ENCODE peak calls at places on chromosomes 16 and 17, in seven cellular contexts. One of them, this sample, is unnamed.

GRCh38 chr17:81803728-81804558 is at the start of gene GCGR:
- DNase-seq in tibial nerve: no peak
- DNase-seq in fibroblast of pulmonary artery: no peak
- DNase-seq in dermis microvascular lymphatic vessel endothelial cell: no peak
- DNase-seq in AG04450: no peak
- DNase-seq in GM13977: no peak
- DNase-seq in Calu3: no peak
- DNase-seq in this sample: no peak

GRCh38 chr16:72561-73537 is at the start of gene RHBDF1:
- DNase-seq in tibial nerve: no peak
- DNase-seq in fibroblast of pulmonary artery: peak
- DNase-seq in dermis microvascular lymphatic vessel endothelial cell: peak
- DNase-seq in AG04450: no peak
- DNase-seq in GM13977: no peak
- DNase-seq in Calu3: peak
- DNase-seq in this sample: no peak

GRCh38 chr17:32127156-32127897 is 15.0 kb upstream of the RHOT1 start:
- DNase-seq in tibial nerve: peak
- DNase-seq in fibroblast of pulmonary artery: peak
- DNase-seq in dermis microvascular lymphatic vessel endothelial cell: peak
- DNase-seq in AG04450: peak
- DNase-seq in GM13977: peak
- DNase-seq in Calu3: peak
- DNase-seq in this sample: peak

GRCh38 chr17:11739848-11740247 is 141.6 kb downstream of the DNAH9 start:
- DNase-seq in tibial nerve: no peak
- DNase-seq in fibroblast of pulmonary artery: no peak
- DNase-seq in dermis microvascular lymphatic vessel endothelial cell: no peak
- DNase-seq in AG04450: no peak
- DNase-seq in GM13977: no peak
- DNase-seq in Calu3: no peak
- DNase-seq in this sample: no peak

GRCh38 chr17:6997171-6997570 is 1.3 kb downstream of the ALOX12 start:
- DNase-seq in tibial nerve: no peak
- DNase-seq in fibroblast of pulmonary artery: no peak
- DNase-seq in dermis microvascular lymphatic vessel endothelial cell: no peak
- DNase-seq in AG04450: no peak
- DNase-seq in GM13977: no peak
- DNase-seq in Calu3: no peak
- DNase-seq in this sample: no peak

GRCh38 chr16:85107083-85107482 is 5.2 kb downstream of the CIBAR2 start:
- DNase-seq in tibial nerve: no peak
- DNase-seq in fibroblast of pulmonary artery: no peak
- DNase-seq in dermis microvascular lymphatic vessel endothelial cell: no peak
- DNase-seq in AG04450: no peak
- DNase-seq in GM13977: no peak
- DNase-seq in Calu3: no peak
- DNase-seq in this sample: no peak

GRCh38 chr17:62671553-62671952 is 44.1 kb downstream of the MRC2 start:
- DNase-seq in tibial nerve: no peak
- DNase-seq in fibroblast of pulmonary artery: no peak
- DNase-seq in dermis microvascular lymphatic vessel endothelial cell: peak
- DNase-seq in AG04450: no peak
- DNase-seq in GM13977: no peak
- DNase-seq in Calu3: peak
- DNase-seq in this sample: no peak

GRCh38 chr17:311119-311848 is 41.3 kb downstream of the RPH3AL start:
- DNase-seq in tibial nerve: no peak
- DNase-seq in fibroblast of pulmonary artery: no peak
- DNase-seq in dermis microvascular lymphatic vessel endothelial cell: no peak
- DNase-seq in AG04450: no peak
- DNase-seq in GM13977: no peak
- DNase-seq in Calu3: no peak
- DNase-seq in this sample: no peak

GRCh38 chr16:82589407-82589806 is 37.4 kb upstream of the CDH13 start:
- DNase-seq in tibial nerve: no peak
- DNase-seq in fibroblast of pulmonary artery: no peak
- DNase-seq in dermis microvascular lymphatic vessel endothelial cell: no peak
- DNase-seq in AG04450: no peak
- DNase-seq in GM13977: no peak
- DNase-seq in Calu3: no peak
- DNase-seq in this sample: no peak

GRCh38 chr16:51666074-51666473 is 515.0 kb upstream of the SALL1 start:
- DNase-seq in tibial nerve: no peak
- DNase-seq in fibroblast of pulmonary artery: no peak
- DNase-seq in dermis microvascular lymphatic vessel endothelial cell: no peak
- DNase-seq in AG04450: no peak
- DNase-seq in GM13977: no peak
- DNase-seq in Calu3: no peak
- DNase-seq in this sample: no peak

GRCh38 chr17:80461527-80462166 is 14.8 kb downstream of the NPTX1 start:
- DNase-seq in tibial nerve: no peak
- DNase-seq in fibroblast of pulmonary artery: no peak
- DNase-seq in dermis microvascular lymphatic vessel endothelial cell: no peak
- DNase-seq in AG04450: no peak
- DNase-seq in GM13977: no peak
- DNase-seq in Calu3: no peak
- DNase-seq in this sample: no peak

GRCh38 chr16:83653785-83654184 is 154.0 kb upstream of the HSBP1 start:
- DNase-seq in tibial nerve: no peak
- DNase-seq in fibroblast of pulmonary artery: peak
- DNase-seq in dermis microvascular lymphatic vessel endothelial cell: no peak
- DNase-seq in AG04450: no peak
- DNase-seq in GM13977: no peak
- DNase-seq in Calu3: no peak
- DNase-seq in this sample: no peak

GRCh38 chr17:869067-869466 is 86.9 kb downstream of the MRM3 start:
- DNase-seq in tibial nerve: peak
- DNase-seq in fibroblast of pulmonary artery: peak
- DNase-seq in dermis microvascular lymphatic vessel endothelial cell: peak
- DNase-seq in AG04450: no peak
- DNase-seq in GM13977: no peak
- DNase-seq in Calu3: no peak
- DNase-seq in this sample: no peak

GRCh38 chr16:627458-628239 is 3.1 kb upstream of the WFIKKN1 start:
- DNase-seq in tibial nerve: no peak
- DNase-seq in fibroblast of pulmonary artery: no peak
- DNase-seq in dermis microvascular lymphatic vessel endothelial cell: no peak
- DNase-seq in AG04450: no peak
- DNase-seq in GM13977: no peak
- DNase-seq in Calu3: no peak
- DNase-seq in this sample: no peak

GRCh38 chr17:29181226-29181625 is 1.0 kb upstream of the MYO18A start:
- DNase-seq in tibial nerve: no peak
- DNase-seq in fibroblast of pulmonary artery: no peak
- DNase-seq in dermis microvascular lymphatic vessel endothelial cell: no peak
- DNase-seq in AG04450: no peak
- DNase-seq in GM13977: no peak
- DNase-seq in Calu3: no peak
- DNase-seq in this sample: no peak

GRCh38 chr17:13269196-13269595 is 251.4 kb upstream of the ELAC2 start:
- DNase-seq in tibial nerve: no peak
- DNase-seq in fibroblast of pulmonary artery: no peak
- DNase-seq in dermis microvascular lymphatic vessel endothelial cell: no peak
- DNase-seq in AG04450: no peak
- DNase-seq in GM13977: no peak
- DNase-seq in Calu3: no peak
- DNase-seq in this sample: no peak

GRCh38 chr16:76235426-76235825 is 41.8 kb upstream of the CNTNAP4 start:
- DNase-seq in tibial nerve: no peak
- DNase-seq in fibroblast of pulmonary artery: no peak
- DNase-seq in dermis microvascular lymphatic vessel endothelial cell: no peak
- DNase-seq in AG04450: no peak
- DNase-seq in GM13977: no peak
- DNase-seq in Calu3: no peak
- DNase-seq in this sample: no peak

GRCh38 chr17:79850571-79851460 is 11.6 kb upstream of the CBX4 start:
- DNase-seq in tibial nerve: no peak
- DNase-seq in fibroblast of pulmonary artery: no peak
- DNase-seq in dermis microvascular lymphatic vessel endothelial cell: no peak
- DNase-seq in AG04450: no peak
- DNase-seq in GM13977: no peak
- DNase-seq in Calu3: peak
- DNase-seq in this sample: no peak

GRCh38 chr16:66510298-66510697 is 39.6 kb downstream of the TK2 start:
- DNase-seq in tibial nerve: no peak
- DNase-seq in fibroblast of pulmonary artery: no peak
- DNase-seq in dermis microvascular lymphatic vessel endothelial cell: no peak
- DNase-seq in AG04450: no peak
- DNase-seq in GM13977: no peak
- DNase-seq in Calu3: no peak
- DNase-seq in this sample: no peak

GRCh38 chr16:660459-661183 is 7.3 kb upstream of the RHOT2 start:
- DNase-seq in tibial nerve: peak
- DNase-seq in fibroblast of pulmonary artery: peak
- DNase-seq in dermis microvascular lymphatic vessel endothelial cell: peak
- DNase-seq in AG04450: peak
- DNase-seq in GM13977: peak
- DNase-seq in Calu3: no peak
- DNase-seq in this sample: peak

GRCh38 chr17:57577751-57578607 is 167.1 kb downstream of the CCDC182 start:
- DNase-seq in tibial nerve: peak
- DNase-seq in fibroblast of pulmonary artery: peak
- DNase-seq in dermis microvascular lymphatic vessel endothelial cell: no peak
- DNase-seq in AG04450: peak
- DNase-seq in GM13977: no peak
- DNase-seq in Calu3: no peak
- DNase-seq in this sample: no peak

GRCh38 chr17:79054200-79054599 is 20.4 kb upstream of the ENGASE start:
- DNase-seq in tibial nerve: no peak
- DNase-seq in fibroblast of pulmonary artery: no peak
- DNase-seq in dermis microvascular lymphatic vessel endothelial cell: peak
- DNase-seq in AG04450: no peak
- DNase-seq in GM13977: no peak
- DNase-seq in Calu3: no peak
- DNase-seq in this sample: no peak

GRCh38 chr17:65558683-65559311 is 2.7 kb downstream of the AXIN2 start:
- DNase-seq in tibial nerve: no peak
- DNase-seq in fibroblast of pulmonary artery: no peak
- DNase-seq in dermis microvascular lymphatic vessel endothelial cell: no peak
- DNase-seq in AG04450: no peak
- DNase-seq in GM13977: no peak
- DNase-seq in Calu3: no peak
- DNase-seq in this sample: no peak

GRCh38 chr16:23642246-23642774 is 1.0 kb downstream of the DCTN5 start:
- DNase-seq in tibial nerve: no peak
- DNase-seq in fibroblast of pulmonary artery: no peak
- DNase-seq in dermis microvascular lymphatic vessel endothelial cell: peak
- DNase-seq in AG04450: no peak
- DNase-seq in GM13977: no peak
- DNase-seq in Calu3: no peak
- DNase-seq in this sample: no peak

GRCh38 chr17:15154618-15155017 is 110.5 kb downstream of the PMP22 start:
- DNase-seq in tibial nerve: no peak
- DNase-seq in fibroblast of pulmonary artery: peak
- DNase-seq in dermis microvascular lymphatic vessel endothelial cell: no peak
- DNase-seq in AG04450: no peak
- DNase-seq in GM13977: no peak
- DNase-seq in Calu3: no peak
- DNase-seq in this sample: no peak

GRCh38 chr16:24991349-24991748 is 23.8 kb downstream of the ARHGAP17 start:
- DNase-seq in tibial nerve: no peak
- DNase-seq in fibroblast of pulmonary artery: no peak
- DNase-seq in dermis microvascular lymphatic vessel endothelial cell: no peak
- DNase-seq in AG04450: no peak
- DNase-seq in GM13977: no peak
- DNase-seq in Calu3: no peak
- DNase-seq in this sample: no peak

GRCh38 chr17:71084219-71084618 is 914.9 kb downstream of the KCNJ2 start:
- DNase-seq in tibial nerve: no peak
- DNase-seq in fibroblast of pulmonary artery: peak
- DNase-seq in dermis microvascular lymphatic vessel endothelial cell: no peak
- DNase-seq in AG04450: no peak
- DNase-seq in GM13977: no peak
- DNase-seq in Calu3: peak
- DNase-seq in this sample: no peak

GRCh38 chr17:3917391-3917931 is 1.2 kb upstream of the P2RX1 start:
- DNase-seq in tibial nerve: no peak
- DNase-seq in fibroblast of pulmonary artery: peak
- DNase-seq in dermis microvascular lymphatic vessel endothelial cell: peak
- DNase-seq in AG04450: no peak
- DNase-seq in GM13977: no peak
- DNase-seq in Calu3: peak
- DNase-seq in this sample: no peak

GRCh38 chr16:28863929-28864886 is 565 bp downstream of the SH2B1 start:
- DNase-seq in tibial nerve: no peak
- DNase-seq in fibroblast of pulmonary artery: peak
- DNase-seq in dermis microvascular lymphatic vessel endothelial cell: peak
- DNase-seq in AG04450: no peak
- DNase-seq in GM13977: peak
- DNase-seq in Calu3: peak
- DNase-seq in this sample: no peak

GRCh38 chr16:9703731-9704130 is 478.5 kb downstream of the GRIN2A start:
- DNase-seq in tibial nerve: no peak
- DNase-seq in fibroblast of pulmonary artery: no peak
- DNase-seq in dermis microvascular lymphatic vessel endothelial cell: no peak
- DNase-seq in AG04450: no peak
- DNase-seq in GM13977: no peak
- DNase-seq in Calu3: no peak
- DNase-seq in this sample: no peak

GRCh38 chr16:17590711-17591654 is 120.2 kb upstream of the XYLT1 start:
- DNase-seq in tibial nerve: no peak
- DNase-seq in fibroblast of pulmonary artery: no peak
- DNase-seq in dermis microvascular lymphatic vessel endothelial cell: no peak
- DNase-seq in AG04450: no peak
- DNase-seq in GM13977: no peak
- DNase-seq in Calu3: no peak
- DNase-seq in this sample: no peak

GRCh38 chr16:78170360-78170928 is 71.0 kb downstream of the WWOX start:
- DNase-seq in tibial nerve: no peak
- DNase-seq in fibroblast of pulmonary artery: no peak
- DNase-seq in dermis microvascular lymphatic vessel endothelial cell: no peak
- DNase-seq in AG04450: no peak
- DNase-seq in GM13977: no peak
- DNase-seq in Calu3: no peak
- DNase-seq in this sample: no peak

GRCh38 chr16:47888142-47888541 is 267.7 kb downstream of the ABCC12 start:
- DNase-seq in tibial nerve: no peak
- DNase-seq in fibroblast of pulmonary artery: peak
- DNase-seq in dermis microvascular lymphatic vessel endothelial cell: no peak
- DNase-seq in AG04450: no peak
- DNase-seq in GM13977: no peak
- DNase-seq in Calu3: peak
- DNase-seq in this sample: no peak

GRCh38 chr16:50360033-50360778 is 8.6 kb downstream of the BRD7 start:
- DNase-seq in tibial nerve: no peak
- DNase-seq in fibroblast of pulmonary artery: peak
- DNase-seq in dermis microvascular lymphatic vessel endothelial cell: no peak
- DNase-seq in AG04450: no peak
- DNase-seq in GM13977: no peak
- DNase-seq in Calu3: no peak
- DNase-seq in this sample: no peak

GRCh38 chr17:77437747-77438146 is 297.0 kb downstream of the SEC14L1 start:
- DNase-seq in tibial nerve: no peak
- DNase-seq in fibroblast of pulmonary artery: no peak
- DNase-seq in dermis microvascular lymphatic vessel endothelial cell: no peak
- DNase-seq in AG04450: no peak
- DNase-seq in GM13977: no peak
- DNase-seq in Calu3: no peak
- DNase-seq in this sample: no peak

GRCh38 chr17:57597531-57598453 is 147.3 kb downstream of the CCDC182 start:
- DNase-seq in tibial nerve: peak
- DNase-seq in fibroblast of pulmonary artery: peak
- DNase-seq in dermis microvascular lymphatic vessel endothelial cell: peak
- DNase-seq in AG04450: no peak
- DNase-seq in GM13977: no peak
- DNase-seq in Calu3: peak
- DNase-seq in this sample: no peak

GRCh38 chr16:12613131-12613991 is 190.3 kb downstream of the CPPED1 start:
- DNase-seq in tibial nerve: no peak
- DNase-seq in fibroblast of pulmonary artery: no peak
- DNase-seq in dermis microvascular lymphatic vessel endothelial cell: peak
- DNase-seq in AG04450: no peak
- DNase-seq in GM13977: no peak
- DNase-seq in Calu3: peak
- DNase-seq in this sample: peak

GRCh38 chr17:21170829-21171228 is 43.1 kb downstream of the TMEM11 start:
- DNase-seq in tibial nerve: no peak
- DNase-seq in fibroblast of pulmonary artery: no peak
- DNase-seq in dermis microvascular lymphatic vessel endothelial cell: no peak
- DNase-seq in AG04450: no peak
- DNase-seq in GM13977: peak
- DNase-seq in Calu3: no peak
- DNase-seq in this sample: no peak